ENCODE peak calls at places on chromosomes 1 and 21, in nine cellular contexts. One of them, this sample, is unnamed.

GRCh38 chr1:107993920-107994319 is 28.9 kb upstream of the VAV3 start:
- DNase-seq in brain microvascular endothelial cell: no peak
- DNase-seq in esophagus muscularis mucosa: no peak
- DNase-seq in hypothalamus: no peak
- DNase-seq in activated CD8-positive, alpha-beta memory T cell treated with anti-CD3 and anti-CD28 coated beads for 24 hours: no peak
- DNase-seq in T-helper 1 cell: no peak
- DNase-seq in SK-N-MC: no peak
- DNase-seq in HEK293T: no peak
- DNase-seq in iPS DF 6.9: no peak
- DNase-seq in this sample: no peak

GRCh38 chr1:207412845-207413244 is 41.3 kb upstream of the CR2 start:
- DNase-seq in brain microvascular endothelial cell: no peak
- DNase-seq in esophagus muscularis mucosa: no peak
- DNase-seq in hypothalamus: no peak
- DNase-seq in activated CD8-positive, alpha-beta memory T cell treated with anti-CD3 and anti-CD28 coated beads for 24 hours: no peak
- DNase-seq in T-helper 1 cell: no peak
- DNase-seq in SK-N-MC: no peak
- DNase-seq in HEK293T: no peak
- DNase-seq in iPS DF 6.9: no peak
- DNase-seq in this sample: no peak

GRCh38 chr1:233544304-233544703 is 69.6 kb upstream of the KCNK1 start:
- DNase-seq in brain microvascular endothelial cell: no peak
- DNase-seq in esophagus muscularis mucosa: no peak
- DNase-seq in hypothalamus: no peak
- DNase-seq in activated CD8-positive, alpha-beta memory T cell treated with anti-CD3 and anti-CD28 coated beads for 24 hours: no peak
- DNase-seq in T-helper 1 cell: no peak
- DNase-seq in SK-N-MC: no peak
- DNase-seq in HEK293T: no peak
- DNase-seq in iPS DF 6.9: no peak
- DNase-seq in this sample: no peak

GRCh38 chr1:184974837-184975115 is 468 bp upstream of the NIBAN1 start:
- DNase-seq in brain microvascular endothelial cell: no peak
- DNase-seq in esophagus muscularis mucosa: no peak
- DNase-seq in hypothalamus: no peak
- DNase-seq in activated CD8-positive, alpha-beta memory T cell treated with anti-CD3 and anti-CD28 coated beads for 24 hours: no peak
- DNase-seq in T-helper 1 cell: no peak
- DNase-seq in SK-N-MC: no peak
- DNase-seq in HEK293T: no peak
- DNase-seq in iPS DF 6.9: no peak
- DNase-seq in this sample: no peak

GRCh38 chr1:27416387-27417111 is 24.1 kb downstream of the GPR3 start:
- DNase-seq in brain microvascular endothelial cell: peak; percentile 62
- DNase-seq in esophagus muscularis mucosa: no peak
- DNase-seq in hypothalamus: no peak
- DNase-seq in activated CD8-positive, alpha-beta memory T cell treated with anti-CD3 and anti-CD28 coated beads for 24 hours: no peak
- DNase-seq in T-helper 1 cell: peak; percentile 50
- DNase-seq in SK-N-MC: no peak
- DNase-seq in HEK293T: peak; percentile 61
- DNase-seq in iPS DF 6.9: no peak
- DNase-seq in this sample: peak; percentile 55

GRCh38 chr1:48109390-48110009 is 112.3 kb upstream of the TRABD2B start:
- DNase-seq in brain microvascular endothelial cell: peak; percentile 61
- DNase-seq in esophagus muscularis mucosa: no peak
- DNase-seq in hypothalamus: no peak
- DNase-seq in activated CD8-positive, alpha-beta memory T cell treated with anti-CD3 and anti-CD28 coated beads for 24 hours: no peak
- DNase-seq in T-helper 1 cell: no peak
- DNase-seq in SK-N-MC: peak; percentile 14
- DNase-seq in HEK293T: peak; percentile 48
- DNase-seq in iPS DF 6.9: peak; percentile 33
- DNase-seq in this sample: peak; percentile 24

GRCh38 chr1:155893389-155894142 is 17.6 kb downstream of the RIT1 start:
- DNase-seq in brain microvascular endothelial cell: peak; percentile 84
- DNase-seq in esophagus muscularis mucosa: no peak
- DNase-seq in hypothalamus: no peak
- DNase-seq in activated CD8-positive, alpha-beta memory T cell treated with anti-CD3 and anti-CD28 coated beads for 24 hours: no peak
- DNase-seq in T-helper 1 cell: peak; percentile 10
- DNase-seq in SK-N-MC: no peak
- DNase-seq in HEK293T: no peak
- DNase-seq in iPS DF 6.9: no peak
- DNase-seq in this sample: peak; percentile 27

GRCh38 chr1:174211486-174211885 is 52.2 kb downstream of the RABGAP1L start:
- DNase-seq in brain microvascular endothelial cell: no peak
- DNase-seq in esophagus muscularis mucosa: no peak
- DNase-seq in hypothalamus: no peak
- DNase-seq in activated CD8-positive, alpha-beta memory T cell treated with anti-CD3 and anti-CD28 coated beads for 24 hours: no peak
- DNase-seq in T-helper 1 cell: no peak
- DNase-seq in SK-N-MC: no peak
- DNase-seq in HEK293T: no peak
- DNase-seq in iPS DF 6.9: no peak
- DNase-seq in this sample: no peak

GRCh38 chr1:42368096-42368795 is 12.3 kb upstream of the RIMKLA start:
- DNase-seq in brain microvascular endothelial cell: no peak
- DNase-seq in esophagus muscularis mucosa: no peak
- DNase-seq in hypothalamus: no peak
- DNase-seq in activated CD8-positive, alpha-beta memory T cell treated with anti-CD3 and anti-CD28 coated beads for 24 hours: no peak
- DNase-seq in T-helper 1 cell: no peak
- DNase-seq in SK-N-MC: no peak
- DNase-seq in HEK293T: no peak
- DNase-seq in iPS DF 6.9: no peak
- DNase-seq in this sample: no peak

GRCh38 chr1:16677552-16678423 is 11.0 kb upstream of the RNU1-3 start:
- DNase-seq in brain microvascular endothelial cell: peak; percentile 28
- DNase-seq in esophagus muscularis mucosa: peak; percentile 87
- DNase-seq in hypothalamus: no peak
- DNase-seq in activated CD8-positive, alpha-beta memory T cell treated with anti-CD3 and anti-CD28 coated beads for 24 hours: peak; percentile 80
- DNase-seq in T-helper 1 cell: peak; percentile 28
- DNase-seq in SK-N-MC: peak; percentile 69
- DNase-seq in HEK293T: peak; percentile 71
- DNase-seq in iPS DF 6.9: peak; percentile 22
- DNase-seq in this sample: peak; percentile 79

GRCh38 chr1:167439301-167439988 is 78.9 kb downstream of the CD247 start:
- DNase-seq in brain microvascular endothelial cell: peak; percentile 27
- DNase-seq in esophagus muscularis mucosa: no peak
- DNase-seq in hypothalamus: no peak
- DNase-seq in activated CD8-positive, alpha-beta memory T cell treated with anti-CD3 and anti-CD28 coated beads for 24 hours: peak; percentile 82
- DNase-seq in T-helper 1 cell: no peak
- DNase-seq in SK-N-MC: no peak
- DNase-seq in HEK293T: no peak
- DNase-seq in iPS DF 6.9: no peak
- DNase-seq in this sample: no peak

GRCh38 chr1:85245456-85245855 is 14.0 kb downstream of the C1orf52 start:
- DNase-seq in brain microvascular endothelial cell: no peak
- DNase-seq in esophagus muscularis mucosa: no peak
- DNase-seq in hypothalamus: no peak
- DNase-seq in activated CD8-positive, alpha-beta memory T cell treated with anti-CD3 and anti-CD28 coated beads for 24 hours: no peak
- DNase-seq in T-helper 1 cell: no peak
- DNase-seq in SK-N-MC: no peak
- DNase-seq in HEK293T: no peak
- DNase-seq in iPS DF 6.9: no peak
- DNase-seq in this sample: no peak

GRCh38 chr21:38955495-38955894 is 149.8 kb downstream of the ETS2 start:
- DNase-seq in brain microvascular endothelial cell: peak; percentile 76
- DNase-seq in esophagus muscularis mucosa: no peak
- DNase-seq in hypothalamus: no peak
- DNase-seq in activated CD8-positive, alpha-beta memory T cell treated with anti-CD3 and anti-CD28 coated beads for 24 hours: no peak
- DNase-seq in T-helper 1 cell: no peak
- DNase-seq in SK-N-MC: no peak
- DNase-seq in HEK293T: no peak
- DNase-seq in iPS DF 6.9: no peak
- DNase-seq in this sample: no peak

GRCh38 chr1:17630048-17630830 is 90.7 kb downstream of the ARHGEF10L start:
- DNase-seq in brain microvascular endothelial cell: no peak
- DNase-seq in esophagus muscularis mucosa: peak; percentile 94
- DNase-seq in hypothalamus: no peak
- DNase-seq in activated CD8-positive, alpha-beta memory T cell treated with anti-CD3 and anti-CD28 coated beads for 24 hours: no peak
- DNase-seq in T-helper 1 cell: no peak
- DNase-seq in SK-N-MC: no peak
- DNase-seq in HEK293T: no peak
- DNase-seq in iPS DF 6.9: no peak
- DNase-seq in this sample: no peak

GRCh38 chr1:156804572-156805243 is 11.9 kb downstream of the SH2D2A start:
- DNase-seq in brain microvascular endothelial cell: no peak
- DNase-seq in esophagus muscularis mucosa: no peak
- DNase-seq in hypothalamus: no peak
- DNase-seq in activated CD8-positive, alpha-beta memory T cell treated with anti-CD3 and anti-CD28 coated beads for 24 hours: no peak
- DNase-seq in T-helper 1 cell: no peak
- DNase-seq in SK-N-MC: no peak
- DNase-seq in HEK293T: no peak
- DNase-seq in iPS DF 6.9: no peak
- DNase-seq in this sample: no peak

GRCh38 chr21:26956216-26956615 is 10.7 kb downstream of the ADAMTS5 start:
- DNase-seq in brain microvascular endothelial cell: no peak
- DNase-seq in esophagus muscularis mucosa: no peak
- DNase-seq in hypothalamus: no peak
- DNase-seq in activated CD8-positive, alpha-beta memory T cell treated with anti-CD3 and anti-CD28 coated beads for 24 hours: no peak
- DNase-seq in T-helper 1 cell: no peak
- DNase-seq in SK-N-MC: no peak
- DNase-seq in HEK293T: no peak
- DNase-seq in iPS DF 6.9: no peak
- DNase-seq in this sample: no peak

GRCh38 chr1:19315378-19316206 is 3.5 kb downstream of the SLC66A1 start:
- DNase-seq in brain microvascular endothelial cell: peak; percentile 50
- DNase-seq in esophagus muscularis mucosa: no peak
- DNase-seq in hypothalamus: no peak
- DNase-seq in activated CD8-positive, alpha-beta memory T cell treated with anti-CD3 and anti-CD28 coated beads for 24 hours: no peak
- DNase-seq in T-helper 1 cell: no peak
- DNase-seq in SK-N-MC: no peak
- DNase-seq in HEK293T: no peak
- DNase-seq in iPS DF 6.9: no peak
- DNase-seq in this sample: no peak

GRCh38 chr21:37365657-37366487 is 701 bp upstream of the DYRK1A start:
- DNase-seq in brain microvascular endothelial cell: peak; percentile 20
- DNase-seq in esophagus muscularis mucosa: no peak
- DNase-seq in hypothalamus: peak; percentile 44
- DNase-seq in activated CD8-positive, alpha-beta memory T cell treated with anti-CD3 and anti-CD28 coated beads for 24 hours: peak; percentile 88
- DNase-seq in T-helper 1 cell: peak; percentile 51
- DNase-seq in SK-N-MC: no peak
- DNase-seq in HEK293T: peak; percentile 65
- DNase-seq in iPS DF 6.9: no peak
- DNase-seq in this sample: no peak

GRCh38 chr1:168554603-168555520 is 11.1 kb upstream of the XCL2 start:
- DNase-seq in brain microvascular endothelial cell: no peak
- DNase-seq in esophagus muscularis mucosa: no peak
- DNase-seq in hypothalamus: no peak
- DNase-seq in activated CD8-positive, alpha-beta memory T cell treated with anti-CD3 and anti-CD28 coated beads for 24 hours: no peak
- DNase-seq in T-helper 1 cell: no peak
- DNase-seq in SK-N-MC: no peak
- DNase-seq in HEK293T: no peak
- DNase-seq in iPS DF 6.9: no peak
- DNase-seq in this sample: no peak

GRCh38 chr1:20110679-20111078 is 8.7 kb downstream of the PLA2G2D start:
- DNase-seq in brain microvascular endothelial cell: peak; percentile 6
- DNase-seq in esophagus muscularis mucosa: no peak
- DNase-seq in hypothalamus: no peak
- DNase-seq in activated CD8-positive, alpha-beta memory T cell treated with anti-CD3 and anti-CD28 coated beads for 24 hours: no peak
- DNase-seq in T-helper 1 cell: no peak
- DNase-seq in SK-N-MC: no peak
- DNase-seq in HEK293T: no peak
- DNase-seq in iPS DF 6.9: no peak
- DNase-seq in this sample: peak; percentile 21

This sample was measured in HCT116.